ENCODE peak calls at places on chromosomes 16 and 17, in seven cellular contexts. I is hepatocyte, P is WERI-Rb-1, J is choroid plexus epithelial cell, S is heart left ventricle, N is sigmoid colon, Y is GM12865. E is an unnamed sample.

GRCh38 chr17:32623196-32623595 is 136.4 kb downstream of the CDK5R1 start:
- DNase-seq in S (no peak), J (peak; percentile 10), N (no peak), Y (no peak), P (no peak), I (no peak), E (no peak)

GRCh38 chr17:49677933-49678847 is at the start of gene SPOP:
- DNase-seq in N (peak; percentile 100), J (peak; percentile 100), S (peak; percentile 100), I (peak; percentile 99), Y (peak; percentile 100), P (peak; percentile 100), E (peak; percentile 100)

GRCh38 chr17:80940171-80941123 is 51.2 kb upstream of the CHMP6 start:
- DNase-seq in Y (no peak), J (no peak), I (no peak), N (peak; percentile 58), S (peak; percentile 19), P (no peak), E (peak; percentile 68)

GRCh38 chr17:60510723-60511122 is 15.3 kb downstream of the APPBP2 start:
- DNase-seq in P (no peak), Y (no peak), I (no peak), J (no peak), S (no peak), N (no peak), E (no peak)

GRCh38 chr17:46020023-46020735 is 21.1 kb downstream of the STH start:
- DNase-seq in I (no peak), S (no peak), P (no peak), Y (peak; percentile 80), N (peak; percentile 50), J (no peak), E (no peak)

GRCh38 chr16:3999479-3999868 is 116.8 kb downstream of the ADCY9 start:
- DNase-seq in J (peak; percentile 87), S (peak; percentile 63), P (no peak), I (peak; percentile 78), N (peak; percentile 82), Y (no peak), E (no peak)

GRCh38 chr16:88292007-88292940 is 90.5 kb upstream of the ZNF469 start:
- DNase-seq in N (no peak), P (no peak), Y (no peak), J (no peak), S (no peak), I (no peak), E (no peak)

GRCh38 chr17:12622726-12623125 is 43.0 kb upstream of the MYOCD start:
- DNase-seq in S (no peak), I (peak; percentile 21), J (peak; percentile 73), N (no peak), Y (no peak), P (no peak), E (no peak)

GRCh38 chr17:72950236-72950931 is 142.1 kb downstream of the SLC39A11 start:
- DNase-seq in J (no peak), I (no peak), P (peak; percentile 95), S (no peak), N (no peak), Y (no peak), E (no peak)

GRCh38 chr17:31834448-31834847 is 24.6 kb downstream of the COPRS start:
- DNase-seq in P (no peak), J (peak; percentile 41), Y (peak; percentile 78), I (no peak), S (no peak), N (no peak), E (no peak)

DNA sequence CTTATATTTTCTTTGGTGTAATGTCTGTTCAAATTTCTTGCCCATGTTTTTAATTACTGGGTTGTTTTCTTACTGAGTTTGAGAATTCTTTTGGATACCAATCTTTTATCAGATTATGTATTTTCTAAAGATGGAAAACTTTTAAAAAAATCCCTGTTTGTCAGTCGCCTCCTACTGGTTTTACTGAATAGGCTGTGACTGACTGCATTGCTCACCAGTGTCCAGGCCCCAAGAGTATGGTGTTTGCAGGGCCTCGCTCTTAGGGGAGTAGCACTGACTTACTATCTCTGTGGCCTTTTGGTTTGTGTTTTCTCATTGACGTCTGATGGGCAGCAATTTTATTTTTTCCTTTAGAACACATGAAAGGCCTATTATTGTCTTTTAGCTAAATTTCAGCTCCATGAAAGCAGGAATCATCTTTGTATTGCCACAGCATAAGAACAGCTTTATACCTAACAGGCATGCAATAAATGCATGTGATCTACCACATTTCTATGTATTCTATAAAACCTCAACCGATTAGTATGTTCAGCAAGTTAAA is 188.4 kb downstream of the AATF start:
- DNase-seq in N (no peak), P (no peak), Y (no peak), J (no peak), S (no peak), I (no peak), E (no peak)
- TF ChIP-seq CTCF in N (no peak), P (no peak), Y (no peak), J (peak; percentile 31), S (no peak), I (no peak), E (no peak)

GRCh38 chr17:1994707-1995106 is 30.4 kb downstream of the RTN4RL1 start:
- DNase-seq in I (no peak), P (no peak), S (no peak), J (no peak), N (no peak), Y (no peak), E (no peak)

GRCh38 chr17:1996243-1997145 is 28.6 kb downstream of the RTN4RL1 start:
- DNase-seq in I (no peak), Y (no peak), S (no peak), J (no peak), P (no peak), N (no peak), E (no peak)

GRCh38 chr17:1997146-1997586 is 28.0 kb downstream of the RTN4RL1 start:
- DNase-seq in Y (no peak), J (no peak), S (no peak), N (no peak), P (no peak), I (peak; percentile 52), E (no peak)

GRCh38 chr17:1997587-1998425 is 27.3 kb downstream of the RTN4RL1 start:
- DNase-seq in Y (no peak), P (peak; percentile 95), S (no peak), I (peak; percentile 88), N (no peak), J (no peak), E (peak; percentile 51)

GRCh38 chr17:1995321-1996242 is 29.6 kb downstream of the RTN4RL1 start:
- DNase-seq in J (no peak), N (no peak), I (no peak), S (no peak), Y (no peak), P (no peak), E (no peak)
- TF ChIP-seq CTCF in J (no peak), N (no peak), I (no peak), S (no peak), Y (no peak), P (no peak), E (no peak)

GRCh38 chr16:28200661-28201060 is 11.1 kb downstream of the XPO6 start:
- DNase-seq in S (no peak), N (no peak), Y (no peak), P (no peak), J (no peak), I (no peak), E (no peak)

GRCh38 chr16:28204211-28204610 is 7.6 kb downstream of the XPO6 start:
- DNase-seq in P (no peak), N (no peak), I (no peak), Y (no peak), J (no peak), S (no peak), E (no peak)

GRCh38 chr16:28205117-28205899 is 6.5 kb downstream of the XPO6 start:
- DNase-seq in S (no peak), I (no peak), Y (no peak), J (no peak), N (no peak), P (no peak), E (no peak)

GRCh38 chr16:28204622-28205021 is 7.1 kb downstream of the XPO6 start:
- DNase-seq in S (no peak), J (no peak), Y (no peak), I (no peak), N (no peak), P (no peak), E (no peak)

GRCh38 chr16:28202147-28202746 is 9.5 kb downstream of the XPO6 start:
- DNase-seq in N (no peak), P (no peak), J (no peak), S (no peak), I (no peak), Y (no peak), E (no peak)
- TF ChIP-seq CTCF in N (no peak), P (peak; percentile 10), J (peak; percentile 21), S (no peak), I (no peak), Y (peak; percentile 17), E (no peak)

DNA sequence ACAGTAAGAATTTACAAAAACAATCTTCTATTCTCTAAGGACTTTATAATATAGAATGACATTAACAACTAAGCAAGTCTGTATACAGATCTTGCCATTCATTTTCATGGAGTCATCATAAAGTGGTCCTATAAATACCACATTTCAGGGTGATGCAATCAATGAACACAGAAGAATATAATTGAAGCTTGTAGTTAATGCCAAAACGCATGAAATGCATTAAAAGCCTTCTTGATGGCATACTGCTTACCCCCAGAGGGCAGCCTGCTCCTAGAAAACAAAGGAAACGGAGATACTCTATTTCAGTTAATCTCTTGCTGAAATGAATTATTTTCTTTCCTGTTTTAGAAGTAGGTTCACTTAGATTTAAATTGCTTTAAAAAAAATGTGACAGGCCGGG is 45.2 kb upstream of the STAC2 start:
- DNase-seq in N (no peak), J (peak; percentile 73), Y (peak; percentile 38), I (peak; percentile 33), P (no peak), S (no peak), E (no peak)
- TF ChIP-seq CTCF in N (no peak), J (peak; percentile 67), Y (peak; percentile 29), I (peak; percentile 59), P (peak; percentile 7), S (no peak), E (no peak)

DNA sequence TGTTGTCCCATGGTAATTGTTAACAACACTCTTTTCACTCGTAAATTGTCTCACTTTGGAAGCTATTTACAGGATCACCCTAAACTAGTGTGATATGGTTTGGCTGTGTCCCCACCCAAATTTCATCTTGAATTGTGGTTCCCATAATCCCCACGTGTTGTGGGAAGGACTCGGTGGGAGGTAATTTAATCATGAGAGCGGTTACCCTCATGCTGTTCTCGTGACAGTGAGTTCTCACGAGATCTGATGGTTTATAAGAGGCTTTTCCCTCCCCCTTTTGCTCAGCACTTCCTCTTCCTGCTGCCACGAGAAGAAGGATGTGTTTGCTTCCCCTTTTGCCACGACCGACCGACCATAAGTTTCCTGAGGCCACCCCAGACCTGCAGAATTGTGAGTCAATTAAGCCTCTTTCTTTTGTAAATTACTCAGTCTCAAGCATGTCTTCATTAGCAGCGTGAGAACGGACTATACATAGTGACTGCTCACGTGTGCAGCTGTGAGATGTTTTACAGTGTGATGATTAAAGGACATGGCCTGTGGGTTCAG is 34.4 kb downstream of the DNAH3 start:
- DNase-seq in S (no peak), N (no peak), Y (peak; percentile 52), J (peak; percentile 53), P (no peak), I (no peak), E (no peak)
- TF ChIP-seq CTCF in S (no peak), N (no peak), Y (no peak), J (no peak), P (no peak), I (no peak), E (no peak)